ENCODE peak calls at places on chromosome 11, in six cellular contexts. One of them, this sample, is unnamed.

GRCh38 chr11:104907521-104908185 is 9.4 kb upstream of the CASP12 start:
- DNase-seq in memory B cell: no peak
- DNase-seq in mammary epithelial cell: no peak
- DNase-seq in omental fat pad: no peak
- DNase-seq in anterior cingulate cortex: no peak
- DNase-seq in NCI-H187: no peak
- DNase-seq in this sample: no peak

GRCh38 chr11:83537131-83537610 is 251.0 kb upstream of the CCDC90B start:
- DNase-seq in memory B cell: no peak
- DNase-seq in mammary epithelial cell: no peak
- DNase-seq in omental fat pad: no peak
- DNase-seq in anterior cingulate cortex: no peak
- DNase-seq in NCI-H187: no peak
- DNase-seq in this sample: no peak

GRCh38 chr11:22624742-22625447 is 728 bp downstream of the FANCF start:
- DNase-seq in memory B cell: no peak
- DNase-seq in mammary epithelial cell: peak
- DNase-seq in omental fat pad: no peak
- DNase-seq in anterior cingulate cortex: peak
- DNase-seq in NCI-H187: peak
- DNase-seq in this sample: peak

GRCh38 chr11:69862331-69862761 is 43.1 kb upstream of the FGF3 start:
- DNase-seq in memory B cell: no peak
- DNase-seq in mammary epithelial cell: no peak
- DNase-seq in omental fat pad: no peak
- DNase-seq in anterior cingulate cortex: no peak
- DNase-seq in NCI-H187: no peak
- DNase-seq in this sample: no peak

GRCh38 chr11:27218498-27219038 is 144.4 kb downstream of the CCDC34 start:
- DNase-seq in memory B cell: no peak
- DNase-seq in mammary epithelial cell: no peak
- DNase-seq in omental fat pad: no peak
- DNase-seq in anterior cingulate cortex: no peak
- DNase-seq in NCI-H187: no peak
- DNase-seq in this sample: no peak

GRCh38 chr11:102320679-102321078 is 3.4 kb downstream of the BIRC3 start:
- DNase-seq in memory B cell: no peak
- DNase-seq in mammary epithelial cell: no peak
- DNase-seq in omental fat pad: no peak
- DNase-seq in anterior cingulate cortex: no peak
- DNase-seq in NCI-H187: no peak
- DNase-seq in this sample: no peak

GRCh38 chr11:114307524-114308203 is 11.5 kb downstream of the NNMT start:
- DNase-seq in memory B cell: no peak
- DNase-seq in mammary epithelial cell: peak
- DNase-seq in omental fat pad: no peak
- DNase-seq in anterior cingulate cortex: no peak
- DNase-seq in NCI-H187: no peak
- DNase-seq in this sample: no peak

GRCh38 chr11:16271258-16271657 is 85.1 kb downstream of the SOX6 start:
- DNase-seq in memory B cell: no peak
- DNase-seq in mammary epithelial cell: no peak
- DNase-seq in omental fat pad: no peak
- DNase-seq in anterior cingulate cortex: no peak
- DNase-seq in NCI-H187: no peak
- DNase-seq in this sample: no peak